ENCODE peak calls at places on chromosomes 7 and 10, in four cellular contexts. F is H1, B is GM12878, R is HepG2. O is an unnamed sample.

GRCh38 chr7:74304550-74304949 is 15.3 kb downstream of the CLIP2 start:
- DNase-seq in B (no peak), R (no peak), F (no peak), O (no peak)

GRCh38 chr10:131859341-131860020 is 41.3 kb upstream of the PPP2R2D start:
- DNase-seq in F (no peak), R (no peak), B (no peak), O (no peak)

GRCh38 chr10:119680050-119680449 is 28.9 kb downstream of the BAG3 start:
- DNase-seq in B (no peak), F (no peak), R (no peak), O (peak)

GRCh38 chr7:107495516-107495915 is 25.7 kb downstream of the GPR22 start:
- DNase-seq in B (no peak), R (no peak), F (no peak), O (no peak)

GRCh38 chr10:131252586-131253276 is 58.8 kb downstream of the TCERG1L start:
- DNase-seq in B (no peak), R (no peak), F (no peak), O (no peak)

GRCh38 chr7:98483276-98483963 is 82.5 kb upstream of the BAIAP2L1 start:
- DNase-seq in B (no peak), F (no peak), R (no peak), O (no peak)

GRCh38 chr7:27139335-27140107 is 4.0 kb downstream of the HOXA5 start:
- DNase-seq in F (peak), B (no peak), R (no peak), O (no peak)

GRCh38 chr10:17616403-17617030 is 657 bp downstream of the HACD1 start:
- DNase-seq in F (no peak), B (no peak), R (peak), O (peak)

GRCh38 chr7:31663072-31663471 is 23.9 kb upstream of the PPP1R17 start:
- DNase-seq in F (no peak), R (peak), B (no peak), O (no peak)

GRCh38 chr7:103025341-103025740 is 49.3 kb downstream of the FBXL13 start:
- DNase-seq in R (no peak), B (no peak), F (no peak), O (no peak)

GRCh38 chr7:73827568-73828106 is 3.2 kb upstream of the CLDN4 start:
- DNase-seq in F (peak), R (no peak), B (no peak), O (peak)

GRCh38 chr7:34839645-34840044 is 181.6 kb downstream of the NPSR1 start:
- DNase-seq in F (no peak), B (no peak), R (no peak), O (no peak)

GRCh38 chr7:22094413-22095304 is 149.0 kb upstream of the CDCA7L start:
- DNase-seq in B (no peak), R (no peak), F (no peak), O (no peak)

GRCh38 chr7:150341263-150342118 is at the start of gene RARRES2:
- DNase-seq in F (peak), B (no peak), R (peak), O (no peak)

GRCh38 chr10:97321032-97321806 is 2.1 kb downstream of the FRAT1 start:
- DNase-seq in B (no peak), R (no peak), F (peak), O (no peak)

GRCh38 chr10:70053896-70054641 is 1.4 kb downstream of the MACROH2A2 start:
- DNase-seq in F (peak), B (no peak), R (peak), O (peak)

GRCh38 chr10:32985781-32986350 is 27.8 kb upstream of the ITGB1 start:
- DNase-seq in B (no peak), R (peak), F (no peak), O (no peak)

GRCh38 chr10:69728335-69728861 is 73.3 kb upstream of the COL13A1 start:
- DNase-seq in F (no peak), B (no peak), R (no peak), O (no peak)

GRCh38 chr10:4077804-4078203 is 292.8 kb upstream of the KLF6 start:
- DNase-seq in R (no peak), F (no peak), B (no peak), O (no peak)

GRCh38 chr10:4046030-4046429 is 261.0 kb upstream of the KLF6 start:
- DNase-seq in F (no peak), R (no peak), B (no peak), O (no peak)

GRCh38 chr7:26001662-26002244 is 150.2 kb upstream of the NFE2L3 start:
- DNase-seq in F (no peak), R (peak), B (no peak), O (no peak)

GRCh38 chr10:131270461-131271190 is 40.9 kb downstream of the TCERG1L start:
- DNase-seq in F (no peak), R (no peak), B (no peak), O (no peak)

GRCh38 chr10:34127676-34128075 is 687.4 kb downstream of the PARD3 start:
- DNase-seq in R (no peak), B (no peak), F (no peak), O (no peak)

GRCh38 chr10:91856637-91857036 is 52.6 kb downstream of the FGFBP3 start:
- DNase-seq in B (no peak), F (no peak), R (peak), O (peak)

GRCh38 chr7:41241641-41242040 is 461.2 kb downstream of the INHBA start:
- DNase-seq in B (no peak), R (no peak), F (no peak), O (no peak)

GRCh38 chr7:67847063-67847798 is 850.6 kb downstream of the TYW1 start:
- DNase-seq in R (no peak), B (no peak), F (no peak), O (no peak)

GRCh38 chr7:29857654-29858053 is 51.3 kb downstream of the WIPF3 start:
- DNase-seq in B (no peak), F (no peak), R (no peak), O (no peak)

GRCh38 chr7:128849156-128849515 is 13.5 kb upstream of the ATP6V1F start:
- DNase-seq in F (no peak), R (no peak), B (no peak), O (no peak)

GRCh38 chr7:98470131-98470985 is 69.5 kb upstream of the BAIAP2L1 start:
- DNase-seq in F (peak), B (no peak), R (no peak), O (no peak)

GRCh38 chr10:81862596-81862995 is 12.4 kb upstream of the NRG3 start:
- DNase-seq in F (no peak), R (no peak), B (no peak), O (no peak)

GRCh38 chr7:105990141-105990540 is 27.1 kb downstream of the CDHR3 start:
- DNase-seq in B (no peak), R (no peak), F (no peak), O (no peak)

GRCh38 chr10:74949024-74949423 is 122.6 kb downstream of the KAT6B start:
- DNase-seq in B (no peak), R (peak), F (no peak), O (no peak)

GRCh38 chr10:74953214-74953613 is 126.8 kb downstream of the KAT6B start:
- DNase-seq in B (no peak), F (no peak), R (peak), O (no peak)

GRCh38 chr10:74949843-74950765 is 123.7 kb downstream of the KAT6B start:
- DNase-seq in B (no peak), R (no peak), F (no peak), O (no peak)

GRCh38 chr10:74947781-74948401 is 121.5 kb downstream of the KAT6B start:
- DNase-seq in R (no peak), F (no peak), B (no peak), O (no peak)

DNA sequence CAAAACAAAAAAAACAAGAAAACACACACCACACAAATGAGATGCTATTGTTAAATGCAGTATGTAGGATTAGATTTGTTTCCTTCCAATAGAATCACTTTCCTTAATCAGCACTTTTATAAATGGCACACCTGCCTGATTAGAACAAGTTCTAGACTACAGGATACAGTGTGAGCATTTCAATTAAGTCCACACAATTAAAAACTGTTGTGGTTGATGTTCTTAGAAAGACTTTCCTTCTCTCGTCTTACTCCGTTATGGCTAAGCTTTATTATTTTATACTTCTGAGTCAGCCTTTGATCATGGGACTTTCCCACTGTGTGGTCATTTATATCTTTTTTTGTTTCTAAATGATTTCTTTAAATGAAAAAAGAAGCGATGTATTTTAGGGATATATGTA is 123.0 kb downstream of the KAT6B start:
- DNase-seq in F (no peak), R (no peak), B (no peak), O (no peak)
- TF ChIP-seq YY1 in F (no peak), R (no peak), B (no peak), O (no peak)

GRCh38 chr7:1800876-1801275 is 130.8 kb downstream of the ELFN1 start:
- DNase-seq in F (no peak), R (no peak), B (no peak), O (no peak)
- TF ChIP-seq ZNF274 in F (no peak), R (no peak), B (no peak), O (no peak)

GRCh38 chr10:7948601-7949000 is 105.9 kb upstream of the GATA3 start:
- DNase-seq in F (no peak), B (no peak), R (no peak), O (no peak)
- TF ChIP-seq SRF in F (no peak), B (no peak), R (no peak), O (no peak)

GRCh38 chr7:159195926-159196325 is 51.3 kb upstream of the VIPR2 start:
- DNase-seq in R (no peak), F (no peak), B (no peak), O (no peak)
- TF ChIP-seq YY1 in R (no peak), F (no peak), B (no peak), O (no peak)